ENCODE peak calls at places on chromosome X, in nine cellular contexts. J is left ventricle myocardium inferior, E is OCI-LY7, D is adrenal gland, M is aorta, G is pancreas, B is A673, Q is upper lobe of right lung, R is SK-N-SH. H is an unnamed sample.

GRCh38 chrX:39633293-39633692 is 464.5 kb downstream of the BCOR start:
- DNase-seq in J (no peak), E (no peak), D (no peak), M (no peak), G (no peak), B (no peak), Q (no peak), R (peak; percentile 65), H (no peak)

GRCh38 chrX:46637937-46638336 is 64.4 kb downstream of the CHST7 start:
- DNase-seq in J (no peak), E (no peak), D (no peak), M (no peak), G (no peak), B (no peak), Q (no peak), R (no peak), H (no peak)

GRCh38 chrX:121570072-121570841 is 522.8 kb downstream of the GLUD2 start:
- DNase-seq in J (no peak), E (no peak), D (peak; percentile 49), M (no peak), G (peak; percentile 40), B (no peak), Q (no peak), R (no peak), H (peak; percentile 14)

GRCh38 chrX:34288782-34289181 is 156.7 kb upstream of the FAM47A start:
- DNase-seq in J (no peak), E (no peak), D (no peak), M (no peak), G (no peak), B (no peak), Q (no peak), R (no peak), H (no peak)

GRCh38 chrX:140057001-140057411 is 91.7 kb upstream of the CXorf66 start:
- DNase-seq in J (peak; percentile 52), E (peak; percentile 56), D (peak; percentile 83), M (peak; percentile 76), G (peak; percentile 79), B (peak; percentile 89), Q (peak; percentile 72), R (peak; percentile 65), H (peak; percentile 77)

GRCh38 chrX:54808109-54808604 is 612 bp downstream of the MAGED2 start:
- DNase-seq in J (peak; percentile 76), E (no peak), D (peak; percentile 74), M (peak; percentile 81), G (peak; percentile 71), B (peak; percentile 63), Q (peak; percentile 79), R (peak; percentile 76), H (peak; percentile 91)

GRCh38 chrX:129754266-129755024 is 15.7 kb downstream of the XPNPEP2 start:
- DNase-seq in J (no peak), E (no peak), D (no peak), M (no peak), G (no peak), B (no peak), Q (no peak), R (no peak), H (no peak)

GRCh38 chrX:77160301-77160700 is 286.9 kb upstream of the FGF16 start:
- DNase-seq in J (no peak), E (peak; percentile 25), D (no peak), M (no peak), G (no peak), B (peak; percentile 6), Q (peak; percentile 48), R (no peak), H (no peak)

DNA sequence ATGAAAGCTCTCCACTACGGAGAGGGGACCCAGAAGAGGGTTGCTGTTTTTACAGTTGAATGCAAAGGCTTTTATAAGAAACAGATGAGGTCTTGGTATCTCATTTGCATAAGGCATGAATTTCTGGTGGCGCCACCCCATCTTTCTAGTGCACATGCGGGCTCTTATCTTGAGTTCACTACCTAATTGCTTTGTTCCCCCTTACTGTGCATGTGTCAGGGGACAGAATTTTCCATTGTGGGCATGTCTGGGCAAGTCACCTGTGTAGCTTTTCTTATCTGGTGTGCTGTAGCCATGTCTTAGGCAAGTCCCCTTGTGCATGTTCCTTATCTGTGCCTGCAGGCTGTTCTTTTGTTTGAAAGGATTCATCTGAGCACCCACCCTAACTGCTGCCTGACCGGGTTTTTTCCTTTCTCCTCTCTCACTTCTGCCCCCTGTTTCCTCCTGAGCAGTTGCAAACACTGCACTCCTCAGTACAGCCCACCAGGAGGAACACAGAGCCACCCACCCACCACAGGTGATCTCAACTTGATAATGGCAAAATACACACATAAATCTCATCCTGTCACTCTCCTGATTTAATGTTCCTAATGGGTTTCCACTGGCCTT is 29.3 kb upstream of the IL9R start:
- DNase-seq in J (no peak), E (no peak), D (no peak), M (no peak), G (no peak), B (no peak), Q (no peak), R (no peak), H (no peak)
- H3K9me3 ChIP-seq in J (peaks cover 20% of the 10 kb centered on the region), E (no peaks in the 10 kb centered on the region), D (no peaks in the 10 kb centered on the region), M (peaks cover 5% of the 10 kb centered on the region), G (no peaks in the 10 kb centered on the region), B (no peaks in the 10 kb centered on the region), Q (peaks cover 4% of the 10 kb centered on the region), R (no peaks in the 10 kb centered on the region), H (no peaks in the 10 kb centered on the region)

GRCh38 chrX:149908308-149908707 is 21.1 kb upstream of the HSFX4 start:
- DNase-seq in J (no peak), E (no peak), D (no peak), M (no peak), G (no peak), B (no peak), Q (no peak), R (no peak), H (no peak)

GRCh38 chrX:149908727-149909126 is 20.6 kb upstream of the HSFX4 start:
- DNase-seq in J (no peak), E (no peak), D (no peak), M (no peak), G (no peak), B (no peak), Q (no peak), R (no peak), H (no peak)

GRCh38 chrX:149898554-149898953 is 17.6 kb downstream of the MAGEA8 start:
- DNase-seq in J (no peak), E (no peak), D (no peak), M (no peak), G (no peak), B (no peak), Q (no peak), R (no peak), H (no peak)

GRCh38 chrX:149909324-149910177 is 19.8 kb upstream of the HSFX4 start:
- DNase-seq in J (no peak), E (no peak), D (no peak), M (no peak), G (no peak), B (no peak), Q (no peak), R (no peak), H (no peak)

GRCh38 chrX:149903889-149904748 is 23.1 kb downstream of the MAGEA8 start:
- DNase-seq in J (no peak), E (no peak), D (no peak), M (no peak), G (no peak), B (peak; percentile 18), Q (no peak), R (no peak), H (no peak)
- H3K4me3 ChIP-seq in J (peak overlapping the region; percentile 4), E (no peak overlapping the region), D (no peak overlapping the region), M (no peak overlapping the region), G (no peak overlapping the region), B (peak overlapping the region; percentile 12), Q (peak overlapping the region; percentile 23), R (peak overlapping the region; percentile 8), H (no peak overlapping the region)

GRCh38 chrX:48960291-48960690 is 2.9 kb upstream of the OTUD5 start:
- DNase-seq in J (no peak), E (peak; percentile 66), D (no peak), M (peak; percentile 17), G (no peak), B (no peak), Q (no peak), R (no peak), H (no peak)

GRCh38 chrX:48957477-48957826 is at the start of gene OTUD5:
- DNase-seq in J (peak; percentile 51), E (peak; percentile 79), D (peak; percentile 61), M (peak; percentile 80), G (peak; percentile 65), B (peak; percentile 85), Q (peak; percentile 86), R (peak; percentile 94), H (no peak)

GRCh38 chrX:48956728-48957414 is 536 bp downstream of the OTUD5 start:
- DNase-seq in J (no peak), E (no peak), D (peak; percentile 40), M (peak; percentile 56), G (peak; percentile 56), B (no peak), Q (peak; percentile 71), R (no peak), H (peak; percentile 78)

GRCh38 chrX:48958635-48959094 is 1.3 kb upstream of the OTUD5 start:
- DNase-seq in J (peak; percentile 24), E (no peak), D (peak; percentile 63), M (peak; percentile 75), G (peak; percentile 53), B (peak; percentile 31), Q (peak; percentile 64), R (no peak), H (peak; percentile 77)

GRCh38 chrX:48957827-48958634 is 624 bp upstream of the OTUD5 start:
- DNase-seq in J (peak; percentile 94), E (peak; percentile 96), D (peak; percentile 97), M (peak; percentile 98), G (peak; percentile 95), B (peak; percentile 97), Q (peak; percentile 96), R (peak; percentile 94), H (peak; percentile 97)
- H3K4me1 ChIP-seq in J (peaks cover 46% of the 10 kb centered on the region), E (peaks cover 56% of the 10 kb centered on the region), D (peaks cover 6% of the 10 kb centered on the region), M (no peaks in the 10 kb centered on the region), G (peaks cover 4% of the 10 kb centered on the region), B (no peaks in the 10 kb centered on the region), Q (peaks cover 14% of the 10 kb centered on the region), R (peaks cover 45% of the 10 kb centered on the region), H (peaks cover 12% of the 10 kb centered on the region)

DNA sequence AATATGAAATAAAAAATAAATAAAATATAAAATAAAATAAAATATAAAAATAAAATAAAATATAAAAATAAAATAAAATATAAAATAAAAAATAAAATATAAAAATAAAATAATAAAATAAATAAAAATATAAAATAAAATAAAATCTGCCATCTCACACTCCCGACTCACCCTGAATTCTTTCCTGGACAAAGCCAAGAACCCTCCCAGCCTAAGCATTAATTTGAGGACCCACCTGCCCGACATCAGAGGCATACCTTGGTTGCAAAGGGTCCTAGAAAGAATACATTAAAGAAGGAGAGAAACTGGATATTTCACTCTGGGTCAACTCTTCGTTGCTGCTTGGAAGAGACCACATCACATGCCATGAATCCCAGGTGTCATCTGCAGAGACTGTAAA is 138.3 kb downstream of the CRLF2 start:
- DNase-seq in J (no peak), E (no peak), D (no peak), M (no peak), G (no peak), B (no peak), Q (peak; percentile 0), R (no peak), H (no peak)
- H3K9me3 ChIP-seq in J (peaks cover 26% of the 10 kb centered on the region), E (peaks cover 5% of the 10 kb centered on the region), D (no peaks in the 10 kb centered on the region), M (peaks cover 1% of the 10 kb centered on the region), G (no peaks in the 10 kb centered on the region), B (peaks cover 7% of the 10 kb centered on the region), Q (no peaks in the 10 kb centered on the region), R (no peaks in the 10 kb centered on the region), H (peaks cover 3% of the 10 kb centered on the region)

H was measured in right cardiac atrium.